ENCODE peak calls at places on chromosomes 1 and 21, in five cellular contexts. One of them, this sample, is unnamed.

GRCh38 chr1:90074555-90075315 is 79.8 kb downstream of the ZNF326 start:
- DNase-seq in GM20000: no peak
- DNase-seq in hepatic stellate cell: no peak
- DNase-seq in mesenteric fat pad: no peak
- DNase-seq in nucleus accumbens: no peak
- DNase-seq in this sample: no peak

GRCh38 chr1:230701895-230702768 is 11.8 kb downstream of the AGT start:
- DNase-seq in GM20000: no peak
- DNase-seq in hepatic stellate cell: no peak
- DNase-seq in mesenteric fat pad: no peak
- DNase-seq in nucleus accumbens: no peak
- DNase-seq in this sample: no peak

GRCh38 chr1:160634543-160635491 is 12.0 kb downstream of the SLAMF1 start:
- DNase-seq in GM20000: no peak
- DNase-seq in hepatic stellate cell: no peak
- DNase-seq in mesenteric fat pad: no peak
- DNase-seq in nucleus accumbens: no peak
- DNase-seq in this sample: no peak

GRCh38 chr1:201584510-201584991 is 45.6 kb downstream of the NAV1 start:
- DNase-seq in GM20000: no peak
- DNase-seq in hepatic stellate cell: peak
- DNase-seq in mesenteric fat pad: peak
- DNase-seq in nucleus accumbens: no peak
- DNase-seq in this sample: no peak

GRCh38 chr1:97925982-97926708 is 5.3 kb upstream of the DPYD start:
- DNase-seq in GM20000: no peak
- DNase-seq in hepatic stellate cell: no peak
- DNase-seq in mesenteric fat pad: no peak
- DNase-seq in nucleus accumbens: no peak
- DNase-seq in this sample: no peak

GRCh38 chr1:196535727-196536126 is 72.5 kb downstream of the KCNT2 start:
- DNase-seq in GM20000: no peak
- DNase-seq in hepatic stellate cell: no peak
- DNase-seq in mesenteric fat pad: peak
- DNase-seq in nucleus accumbens: no peak
- DNase-seq in this sample: no peak

GRCh38 chr1:227885648-227886502 is 61.9 kb downstream of the WNT9A start:
- DNase-seq in GM20000: no peak
- DNase-seq in hepatic stellate cell: peak
- DNase-seq in mesenteric fat pad: peak
- DNase-seq in nucleus accumbens: no peak
- DNase-seq in this sample: no peak

GRCh38 chr21:31358148-31358547 is 14.1 kb upstream of the TIAM1 start:
- DNase-seq in GM20000: no peak
- DNase-seq in hepatic stellate cell: no peak
- DNase-seq in mesenteric fat pad: no peak
- DNase-seq in nucleus accumbens: no peak
- DNase-seq in this sample: no peak

GRCh38 chr1:121458291-121459048 is 273.7 kb downstream of the SRGAP2C start:
- DNase-seq in GM20000: peak
- DNase-seq in hepatic stellate cell: no peak
- DNase-seq in mesenteric fat pad: no peak
- DNase-seq in nucleus accumbens: no peak
- DNase-seq in this sample: no peak

GRCh38 chr1:206967096-206967851 is 3.0 kb downstream of the FCAMR start:
- DNase-seq in GM20000: peak
- DNase-seq in hepatic stellate cell: no peak
- DNase-seq in mesenteric fat pad: peak
- DNase-seq in nucleus accumbens: no peak
- DNase-seq in this sample: no peak

GRCh38 chr1:182910143-182910542 is 42.8 kb downstream of the SHCBP1L start:
- DNase-seq in GM20000: no peak
- DNase-seq in hepatic stellate cell: no peak
- DNase-seq in mesenteric fat pad: no peak
- DNase-seq in nucleus accumbens: no peak
- DNase-seq in this sample: no peak

GRCh38 chr1:21816602-21817302 is 4.7 kb downstream of the LDLRAD2 start:
- DNase-seq in GM20000: peak
- DNase-seq in hepatic stellate cell: peak
- DNase-seq in mesenteric fat pad: no peak
- DNase-seq in nucleus accumbens: no peak
- DNase-seq in this sample: no peak

GRCh38 chr1:76868916-76869315 is 1.6 kb downstream of the ST6GALNAC5 start:
- DNase-seq in GM20000: peak
- DNase-seq in hepatic stellate cell: no peak
- DNase-seq in mesenteric fat pad: no peak
- DNase-seq in nucleus accumbens: peak
- DNase-seq in this sample: no peak

GRCh38 chr1:52127181-52128175 is 14.4 kb upstream of the ZFYVE9 start:
- DNase-seq in GM20000: peak
- DNase-seq in hepatic stellate cell: peak
- DNase-seq in mesenteric fat pad: no peak
- DNase-seq in nucleus accumbens: no peak
- DNase-seq in this sample: no peak

GRCh38 chr1:178086294-178087255 is 7.3 kb upstream of the RASAL2 start:
- DNase-seq in GM20000: no peak
- DNase-seq in hepatic stellate cell: peak
- DNase-seq in mesenteric fat pad: no peak
- DNase-seq in nucleus accumbens: no peak
- DNase-seq in this sample: no peak

GRCh38 chr21:41506526-41507520 is 1.1 kb downstream of the TMPRSS2 start:
- DNase-seq in GM20000: no peak
- DNase-seq in hepatic stellate cell: no peak
- DNase-seq in mesenteric fat pad: no peak
- DNase-seq in nucleus accumbens: no peak
- DNase-seq in this sample: no peak

GRCh38 chr1:46547481-46548383 is 3.7 kb downstream of the KNCN start:
- DNase-seq in GM20000: peak
- DNase-seq in hepatic stellate cell: peak
- DNase-seq in mesenteric fat pad: no peak
- DNase-seq in nucleus accumbens: no peak
- DNase-seq in this sample: no peak

GRCh38 chr1:71787699-71788098 is 494.6 kb downstream of the NEGR1 start:
- DNase-seq in GM20000: no peak
- DNase-seq in hepatic stellate cell: no peak
- DNase-seq in mesenteric fat pad: no peak
- DNase-seq in nucleus accumbens: no peak
- DNase-seq in this sample: no peak

GRCh38 chr1:44146536-44147361 is 5.3 kb upstream of the KLF18 start:
- DNase-seq in GM20000: no peak
- DNase-seq in hepatic stellate cell: no peak
- DNase-seq in mesenteric fat pad: no peak
- DNase-seq in nucleus accumbens: no peak
- DNase-seq in this sample: no peak

GRCh38 chr1:210726621-210727020 is 397.9 kb downstream of the HHAT start:
- DNase-seq in GM20000: peak
- DNase-seq in hepatic stellate cell: no peak
- DNase-seq in mesenteric fat pad: no peak
- DNase-seq in nucleus accumbens: no peak
- DNase-seq in this sample: no peak

GRCh38 chr1:171220551-171221175 is 27.6 kb upstream of the FMO1 start:
- DNase-seq in GM20000: no peak
- DNase-seq in hepatic stellate cell: no peak
- DNase-seq in mesenteric fat pad: no peak
- DNase-seq in nucleus accumbens: no peak
- DNase-seq in this sample: no peak

GRCh38 chr1:117964290-117965038 is 34.9 kb downstream of the WDR3 start:
- DNase-seq in GM20000: no peak
- DNase-seq in hepatic stellate cell: no peak
- DNase-seq in mesenteric fat pad: no peak
- DNase-seq in nucleus accumbens: no peak
- DNase-seq in this sample: no peak

GRCh38 chr1:185581020-185581419 is 153.2 kb upstream of the HMCN1 start:
- DNase-seq in GM20000: no peak
- DNase-seq in hepatic stellate cell: no peak
- DNase-seq in mesenteric fat pad: no peak
- DNase-seq in nucleus accumbens: no peak
- DNase-seq in this sample: no peak

GRCh38 chr1:109787845-109788605 is 24.3 kb upstream of the EPS8L3 start:
- DNase-seq in GM20000: no peak
- DNase-seq in hepatic stellate cell: no peak
- DNase-seq in mesenteric fat pad: peak
- DNase-seq in nucleus accumbens: no peak
- DNase-seq in this sample: no peak

GRCh38 chr1:222616535-222616934 is 1.4 kb upstream of the MIA3 start:
- DNase-seq in GM20000: no peak
- DNase-seq in hepatic stellate cell: peak
- DNase-seq in mesenteric fat pad: no peak
- DNase-seq in nucleus accumbens: no peak
- DNase-seq in this sample: no peak

GRCh38 chr1:165114022-165114888 is 242.3 kb downstream of the LMX1A start:
- DNase-seq in GM20000: peak
- DNase-seq in hepatic stellate cell: peak
- DNase-seq in mesenteric fat pad: no peak
- DNase-seq in nucleus accumbens: no peak
- DNase-seq in this sample: peak

GRCh38 chr1:204888294-204888693 is 17.6 kb downstream of the NFASC start:
- DNase-seq in GM20000: no peak
- DNase-seq in hepatic stellate cell: no peak
- DNase-seq in mesenteric fat pad: no peak
- DNase-seq in nucleus accumbens: no peak
- DNase-seq in this sample: no peak

GRCh38 chr1:165525708-165526107 is 18.1 kb upstream of the LRRC52 start:
- DNase-seq in GM20000: no peak
- DNase-seq in hepatic stellate cell: no peak
- DNase-seq in mesenteric fat pad: no peak
- DNase-seq in nucleus accumbens: no peak
- DNase-seq in this sample: no peak

GRCh38 chr1:160346953-160347352 is 3.8 kb downstream of the NCSTN start:
- DNase-seq in GM20000: peak
- DNase-seq in hepatic stellate cell: no peak
- DNase-seq in mesenteric fat pad: no peak
- DNase-seq in nucleus accumbens: no peak
- DNase-seq in this sample: no peak

GRCh38 chr1:10779201-10779600 is 17.2 kb downstream of the CASZ1 start:
- DNase-seq in GM20000: no peak
- DNase-seq in hepatic stellate cell: no peak
- DNase-seq in mesenteric fat pad: no peak
- DNase-seq in nucleus accumbens: no peak
- DNase-seq in this sample: no peak

GRCh38 chr1:117146570-117147340 is 25.2 kb upstream of the TRIM45 start:
- DNase-seq in GM20000: no peak
- DNase-seq in hepatic stellate cell: peak
- DNase-seq in mesenteric fat pad: no peak
- DNase-seq in nucleus accumbens: no peak
- DNase-seq in this sample: no peak

GRCh38 chr1:97920275-97920831 is 481 bp downstream of the DPYD start:
- DNase-seq in GM20000: no peak
- DNase-seq in hepatic stellate cell: peak
- DNase-seq in mesenteric fat pad: no peak
- DNase-seq in nucleus accumbens: peak
- DNase-seq in this sample: no peak

GRCh38 chr1:237562247-237562823 is 328.4 kb downstream of the ZP4 start:
- DNase-seq in GM20000: peak
- DNase-seq in hepatic stellate cell: peak
- DNase-seq in mesenteric fat pad: no peak
- DNase-seq in nucleus accumbens: no peak
- DNase-seq in this sample: no peak

GRCh38 chr1:84907095-84907827 is 14.3 kb upstream of the LPAR3 start:
- DNase-seq in GM20000: no peak
- DNase-seq in hepatic stellate cell: no peak
- DNase-seq in mesenteric fat pad: no peak
- DNase-seq in nucleus accumbens: no peak
- DNase-seq in this sample: no peak

GRCh38 chr1:98981917-98982513 is 22.6 kb downstream of the PLPPR5 start:
- DNase-seq in GM20000: no peak
- DNase-seq in hepatic stellate cell: no peak
- DNase-seq in mesenteric fat pad: no peak
- DNase-seq in nucleus accumbens: no peak
- DNase-seq in this sample: no peak

GRCh38 chr1:170075186-170075585 is 691 bp upstream of the KIFAP3 start:
- DNase-seq in GM20000: no peak
- DNase-seq in hepatic stellate cell: no peak
- DNase-seq in mesenteric fat pad: no peak
- DNase-seq in nucleus accumbens: no peak
- DNase-seq in this sample: no peak

GRCh38 chr1:24303600-24303999 is 15.6 kb upstream of the GRHL3 start:
- DNase-seq in GM20000: no peak
- DNase-seq in hepatic stellate cell: no peak
- DNase-seq in mesenteric fat pad: no peak
- DNase-seq in nucleus accumbens: no peak
- DNase-seq in this sample: no peak

GRCh38 chr1:234730542-234731370 is 120.8 kb upstream of the IRF2BP2 start:
- DNase-seq in GM20000: peak
- DNase-seq in hepatic stellate cell: no peak
- DNase-seq in mesenteric fat pad: no peak
- DNase-seq in nucleus accumbens: no peak
- DNase-seq in this sample: no peak

GRCh38 chr1:33043267-33044090 is 6.8 kb upstream of the AK2 start:
- DNase-seq in GM20000: no peak
- DNase-seq in hepatic stellate cell: no peak
- DNase-seq in mesenteric fat pad: no peak
- DNase-seq in nucleus accumbens: no peak
- DNase-seq in this sample: no peak

This sample was measured in caudate nucleus.